ENCODE peak calls at places on chromosomes 16 and 17, in four cellular contexts. One of them, this sample, is unnamed.

GRCh38 chr16:82137819-82138177 is 32.2 kb downstream of the MPHOSPH6 start:
- DNase-seq in psoas muscle: no peak
- DNase-seq in progenitor cell of endocrine pancreas: no peak
- DNase-seq in choroid plexus epithelial cell: peak; percentile 21
- DNase-seq in this sample: no peak

GRCh38 chr16:84178892-84179611 is 7.8 kb downstream of the TAF1C start:
- DNase-seq in psoas muscle: no peak
- DNase-seq in progenitor cell of endocrine pancreas: no peak
- DNase-seq in choroid plexus epithelial cell: no peak
- DNase-seq in this sample: no peak

GRCh38 chr16:66619534-66620418 is 15.3 kb downstream of the CMTM3 start:
- DNase-seq in psoas muscle: no peak
- DNase-seq in progenitor cell of endocrine pancreas: no peak
- DNase-seq in choroid plexus epithelial cell: peak; percentile 83
- DNase-seq in this sample: no peak

GRCh38 chr17:51441431-51441830 is 181.1 kb downstream of the UTP18 start:
- DNase-seq in psoas muscle: no peak
- DNase-seq in progenitor cell of endocrine pancreas: no peak
- DNase-seq in choroid plexus epithelial cell: no peak
- DNase-seq in this sample: no peak

GRCh38 chr17:40312131-40312731 is 3.3 kb downstream of the RARA start:
- DNase-seq in psoas muscle: peak; percentile 84
- DNase-seq in progenitor cell of endocrine pancreas: no peak
- DNase-seq in choroid plexus epithelial cell: no peak
- DNase-seq in this sample: no peak

GRCh38 chr17:834136-834535 is 52.0 kb downstream of the MRM3 start:
- DNase-seq in psoas muscle: peak; percentile 12
- DNase-seq in progenitor cell of endocrine pancreas: no peak
- DNase-seq in choroid plexus epithelial cell: no peak
- DNase-seq in this sample: no peak

GRCh38 chr16:23395732-23396131 is 57.3 kb downstream of the COG7 start:
- DNase-seq in psoas muscle: no peak
- DNase-seq in progenitor cell of endocrine pancreas: no peak
- DNase-seq in choroid plexus epithelial cell: no peak
- DNase-seq in this sample: no peak

GRCh38 chr16:28182183-28182582 is 29.6 kb downstream of the XPO6 start:
- DNase-seq in psoas muscle: no peak
- DNase-seq in progenitor cell of endocrine pancreas: no peak
- DNase-seq in choroid plexus epithelial cell: peak; percentile 16
- DNase-seq in this sample: no peak

GRCh38 chr16:66508261-66508913 is 41.5 kb downstream of the TK2 start:
- DNase-seq in psoas muscle: no peak
- DNase-seq in progenitor cell of endocrine pancreas: no peak
- DNase-seq in choroid plexus epithelial cell: no peak
- DNase-seq in this sample: no peak

GRCh38 chr17:63827002-63827800 is at the start of the genes FTSJ3 and PSMC5:
- DNase-seq in psoas muscle: peak; percentile 99
- DNase-seq in progenitor cell of endocrine pancreas: peak; percentile 75
- DNase-seq in choroid plexus epithelial cell: peak; percentile 97
- DNase-seq in this sample: peak; percentile 89

GRCh38 chr17:57477483-57478357 is 221.4 kb downstream of the MSI2 start:
- DNase-seq in psoas muscle: no peak
- DNase-seq in progenitor cell of endocrine pancreas: no peak
- DNase-seq in choroid plexus epithelial cell: no peak
- DNase-seq in this sample: no peak
- TF ChIP-seq CTCF in psoas muscle: no peak
- TF ChIP-seq CTCF in progenitor cell of endocrine pancreas: no peak
- TF ChIP-seq CTCF in choroid plexus epithelial cell: no peak
- TF ChIP-seq CTCF in this sample: no peak

GRCh38 chr16:19223235-19223847 is 55.3 kb downstream of the SYT17 start:
- DNase-seq in psoas muscle: no peak
- DNase-seq in progenitor cell of endocrine pancreas: no peak
- DNase-seq in choroid plexus epithelial cell: peak; percentile 8
- DNase-seq in this sample: no peak
- TF ChIP-seq CTCF in psoas muscle: peak; percentile 34
- TF ChIP-seq CTCF in progenitor cell of endocrine pancreas: peak; percentile 59
- TF ChIP-seq CTCF in choroid plexus epithelial cell: peak; percentile 66
- TF ChIP-seq CTCF in this sample: no peak

DNA sequence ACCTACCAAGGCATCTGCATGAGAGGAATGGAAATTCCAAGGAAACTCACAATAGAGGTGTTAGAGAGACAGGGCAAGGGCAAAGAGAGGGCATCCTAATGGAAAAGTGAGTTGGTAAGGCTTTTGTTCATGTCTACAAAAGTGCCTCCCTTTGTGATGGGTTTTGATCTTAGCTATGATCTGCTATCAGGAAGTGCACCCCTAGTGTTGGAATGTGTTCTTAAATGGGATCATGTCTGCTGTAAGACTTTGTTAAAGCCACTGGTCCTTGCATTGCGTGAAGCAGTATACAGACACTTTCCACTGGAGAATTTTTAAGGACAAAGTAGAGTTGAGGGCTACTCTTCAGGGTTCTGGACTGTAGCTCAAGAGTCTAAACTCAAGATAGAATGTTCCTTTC is 92.0 kb downstream of the MAP2K6 start:
- DNase-seq in psoas muscle: no peak
- DNase-seq in progenitor cell of endocrine pancreas: no peak
- DNase-seq in choroid plexus epithelial cell: peak; percentile 43
- DNase-seq in this sample: no peak
- TF ChIP-seq CTCF in psoas muscle: no peak
- TF ChIP-seq CTCF in progenitor cell of endocrine pancreas: peak; percentile 22
- TF ChIP-seq CTCF in choroid plexus epithelial cell: peak; percentile 53
- TF ChIP-seq CTCF in this sample: no peak

GRCh38 chr16:1430759-1431496 is at the start of gene PERCC1:
- DNase-seq in psoas muscle: no peak
- DNase-seq in progenitor cell of endocrine pancreas: peak; percentile 73
- DNase-seq in choroid plexus epithelial cell: no peak
- DNase-seq in this sample: no peak
- TF ChIP-seq CTCF in psoas muscle: no peak
- TF ChIP-seq CTCF in progenitor cell of endocrine pancreas: peak; percentile 55
- TF ChIP-seq CTCF in choroid plexus epithelial cell: no peak
- TF ChIP-seq CTCF in this sample: no peak

GRCh38 chr17:37060966-37061365 is 112.2 kb downstream of the AATF start:
- DNase-seq in psoas muscle: no peak
- DNase-seq in progenitor cell of endocrine pancreas: no peak
- DNase-seq in choroid plexus epithelial cell: no peak
- DNase-seq in this sample: no peak
- TF ChIP-seq CTCF in psoas muscle: no peak
- TF ChIP-seq CTCF in progenitor cell of endocrine pancreas: no peak
- TF ChIP-seq CTCF in choroid plexus epithelial cell: no peak
- TF ChIP-seq CTCF in this sample: no peak

GRCh38 chr17:79836952-79837887 is 2.0 kb downstream of the CBX4 start:
- DNase-seq in psoas muscle: peak; percentile 86
- DNase-seq in progenitor cell of endocrine pancreas: peak; percentile 31
- DNase-seq in choroid plexus epithelial cell: peak; percentile 73
- DNase-seq in this sample: peak; percentile 72
- TF ChIP-seq CTCF in psoas muscle: peak; percentile 9
- TF ChIP-seq CTCF in progenitor cell of endocrine pancreas: peak; percentile 20
- TF ChIP-seq CTCF in choroid plexus epithelial cell: peak; percentile 21
- TF ChIP-seq CTCF in this sample: no peak

GRCh38 chr17:66737524-66737923 is 97.4 kb upstream of the CACNG5 start:
- DNase-seq in psoas muscle: peak; percentile 56
- DNase-seq in progenitor cell of endocrine pancreas: no peak
- DNase-seq in choroid plexus epithelial cell: peak; percentile 77
- DNase-seq in this sample: no peak
- TF ChIP-seq CTCF in psoas muscle: no peak
- TF ChIP-seq CTCF in progenitor cell of endocrine pancreas: peak; percentile 34
- TF ChIP-seq CTCF in choroid plexus epithelial cell: peak; percentile 46
- TF ChIP-seq CTCF in this sample: no peak

GRCh38 chr17:48352630-48353029 is 77.4 kb downstream of the SKAP1 start:
- DNase-seq in psoas muscle: no peak
- DNase-seq in progenitor cell of endocrine pancreas: no peak
- DNase-seq in choroid plexus epithelial cell: no peak
- DNase-seq in this sample: no peak

GRCh38 chr17:48348352-48348751 is 81.7 kb downstream of the SKAP1 start:
- DNase-seq in psoas muscle: no peak
- DNase-seq in progenitor cell of endocrine pancreas: no peak
- DNase-seq in choroid plexus epithelial cell: no peak
- DNase-seq in this sample: no peak

GRCh38 chr17:48347203-48347602 is 82.8 kb downstream of the SKAP1 start:
- DNase-seq in psoas muscle: no peak
- DNase-seq in progenitor cell of endocrine pancreas: no peak
- DNase-seq in choroid plexus epithelial cell: no peak
- DNase-seq in this sample: no peak

GRCh38 chr17:48356866-48357265 is 73.1 kb downstream of the SKAP1 start:
- DNase-seq in psoas muscle: no peak
- DNase-seq in progenitor cell of endocrine pancreas: no peak
- DNase-seq in choroid plexus epithelial cell: no peak
- DNase-seq in this sample: no peak

GRCh38 chr17:48351916-48352332 is 78.1 kb downstream of the SKAP1 start:
- DNase-seq in psoas muscle: no peak
- DNase-seq in progenitor cell of endocrine pancreas: no peak
- DNase-seq in choroid plexus epithelial cell: peak; percentile 63
- DNase-seq in this sample: no peak
- TF ChIP-seq CTCF in psoas muscle: peak; percentile 56
- TF ChIP-seq CTCF in progenitor cell of endocrine pancreas: peak; percentile 71
- TF ChIP-seq CTCF in choroid plexus epithelial cell: peak; percentile 65
- TF ChIP-seq CTCF in this sample: peak; percentile 80

This sample was measured in natural killer cell.